ENCODE peak calls at places on chromosomes 5 and 9, in eight cellular contexts. One of them, this sample, is unnamed.

GRCh38 chr5:150778517-150779396 is at the start of gene SMIM3:
- DNase-seq in endothelial cell: peak; percentile 71
- DNase-seq in pulmonary artery endothelial cell: no peak
- DNase-seq in memory B cell: no peak
- DNase-seq in right cardiac atrium: peak; percentile 88
- DNase-seq in HFF-Myc: no peak
- DNase-seq in HepG2: peak; percentile 47
- DNase-seq in B cell: peak; percentile 44
- DNase-seq in this sample: peak; percentile 10

GRCh38 chr9:20561542-20561941 is 60.8 kb downstream of the MLLT3 start:
- DNase-seq in HepG2: no peak
- DNase-seq in HFF-Myc: no peak
- DNase-seq in endothelial cell: no peak
- DNase-seq in B cell: no peak
- DNase-seq in pulmonary artery endothelial cell: no peak
- DNase-seq in right cardiac atrium: no peak
- DNase-seq in memory B cell: no peak
- DNase-seq in this sample: no peak

GRCh38 chr9:114452219-114453169 is 52.8 kb downstream of the WHRN start:
- DNase-seq in HepG2: no peak
- DNase-seq in memory B cell: peak; percentile 66
- DNase-seq in right cardiac atrium: no peak
- DNase-seq in endothelial cell: no peak
- DNase-seq in pulmonary artery endothelial cell: no peak
- DNase-seq in B cell: peak; percentile 80
- DNase-seq in HFF-Myc: no peak
- DNase-seq in this sample: no peak

GRCh38 chr5:157388148-157388547 is 71.9 kb upstream of the NIPAL4 start:
- DNase-seq in memory B cell: no peak
- DNase-seq in right cardiac atrium: no peak
- DNase-seq in HFF-Myc: no peak
- DNase-seq in HepG2: no peak
- DNase-seq in B cell: no peak
- DNase-seq in pulmonary artery endothelial cell: no peak
- DNase-seq in endothelial cell: no peak
- DNase-seq in this sample: peak; percentile 72

GRCh38 chr5:65395526-65396155 is 86.1 kb downstream of the ADAMTS6 start:
- DNase-seq in right cardiac atrium: no peak
- DNase-seq in pulmonary artery endothelial cell: peak; percentile 30
- DNase-seq in HepG2: no peak
- DNase-seq in endothelial cell: no peak
- DNase-seq in B cell: no peak
- DNase-seq in memory B cell: no peak
- DNase-seq in HFF-Myc: no peak
- DNase-seq in this sample: no peak

GRCh38 chr9:14987858-14988257 is 77.6 kb upstream of the FREM1 start:
- DNase-seq in endothelial cell: no peak
- DNase-seq in HepG2: no peak
- DNase-seq in B cell: no peak
- DNase-seq in pulmonary artery endothelial cell: no peak
- DNase-seq in right cardiac atrium: no peak
- DNase-seq in memory B cell: no peak
- DNase-seq in HFF-Myc: no peak
- DNase-seq in this sample: no peak

GRCh38 chr5:158382473-158382872 is 523.5 kb upstream of the CLINT1 start:
- DNase-seq in right cardiac atrium: peak; percentile 78
- DNase-seq in pulmonary artery endothelial cell: peak; percentile 50
- DNase-seq in memory B cell: no peak
- DNase-seq in HepG2: no peak
- DNase-seq in HFF-Myc: peak; percentile 87
- DNase-seq in endothelial cell: no peak
- DNase-seq in B cell: no peak
- DNase-seq in this sample: no peak

GRCh38 chr5:16884595-16884994 is 51.5 kb downstream of the MYO10 start:
- DNase-seq in HepG2: no peak
- DNase-seq in endothelial cell: no peak
- DNase-seq in HFF-Myc: no peak
- DNase-seq in B cell: no peak
- DNase-seq in pulmonary artery endothelial cell: no peak
- DNase-seq in right cardiac atrium: no peak
- DNase-seq in memory B cell: no peak
- DNase-seq in this sample: no peak

GRCh38 chr9:19992556-19992955 is 203.7 kb upstream of the SLC24A2 start:
- DNase-seq in memory B cell: no peak
- DNase-seq in HepG2: no peak
- DNase-seq in B cell: no peak
- DNase-seq in right cardiac atrium: no peak
- DNase-seq in pulmonary artery endothelial cell: no peak
- DNase-seq in endothelial cell: no peak
- DNase-seq in HFF-Myc: no peak
- DNase-seq in this sample: peak; percentile 96

This sample was measured in NCI-H1694 treated with DMSO at 0.1 percent for 48 hours.